ENCODE peak calls at places on chromosomes 12 and 14, in eight cellular contexts. C is A549; A is PC-9; K is cardiac muscle cell; Q is CD8-positive, alpha-beta memory T cell; R is colonic mucosa; D is brain microvascular endothelial cell; J is aorta. X is an unnamed sample.

GRCh38 chr14:57085801-57086200 is 182.9 kb downstream of the EXOC5 start:
- DNase-seq in C (no peak), A (no peak), K (no peak), Q (no peak), R (no peak), D (no peak), J (no peak), X (no peak)

GRCh38 chr14:90554341-90554740 is 157.5 kb downstream of the CALM1 start:
- DNase-seq in C (no peak), A (no peak), K (no peak), Q (no peak), R (no peak), D (no peak), J (peak), X (no peak)

GRCh38 chr14:77124345-77125274 is 17.0 kb downstream of the ZDHHC22 start:
- DNase-seq in C (no peak), A (peak), K (peak), Q (peak), R (peak), D (no peak), J (peak), X (no peak)

GRCh38 chr12:95882080-95882479 is 23.3 kb downstream of the SNRPF start:
- DNase-seq in C (no peak), A (no peak), K (peak), Q (no peak), R (no peak), D (peak), J (no peak), X (no peak)

GRCh38 chr14:49134940-49135339 is 451.2 kb downstream of the RPS29 start:
- DNase-seq in C (no peak), A (no peak), K (no peak), Q (no peak), R (no peak), D (no peak), J (no peak), X (no peak)

GRCh38 chr12:24379038-24379437 is 429.6 kb upstream of the SOX5 start:
- DNase-seq in C (no peak), A (no peak), K (no peak), Q (no peak), R (no peak), D (no peak), J (no peak), X (no peak)

GRCh38 chr14:91127411-91127810 is 13.5 kb downstream of the DGLUCY start:
- DNase-seq in C (no peak), A (peak), K (no peak), Q (no peak), R (peak), D (no peak), J (no peak), X (peak)

GRCh38 chr12:16238661-16239060 is 38.8 kb downstream of the SLC15A5 start:
- DNase-seq in C (no peak), A (no peak), K (peak), Q (no peak), R (no peak), D (no peak), J (no peak), X (no peak)

GRCh38 chr12:29547151-29547561 is 49.7 kb upstream of the OVCH1 start:
- DNase-seq in C (no peak), A (no peak), K (peak), Q (no peak), R (no peak), D (no peak), J (no peak), X (no peak)

GRCh38 chr12:48794870-48795269 is 6.0 kb upstream of the ADCY6 start:
- DNase-seq in C (no peak), A (peak), K (no peak), Q (no peak), R (no peak), D (no peak), J (no peak), X (peak)

GRCh38 chr12:56719056-56719455 is 6.0 kb downstream of the NACA start:
- DNase-seq in C (no peak), A (no peak), K (no peak), Q (no peak), R (no peak), D (no peak), J (no peak), X (no peak)

GRCh38 chr12:3193131-3193530 is 116.0 kb downstream of the TSPAN9 start:
- DNase-seq in C (no peak), A (no peak), K (no peak), Q (no peak), R (no peak), D (no peak), J (no peak), X (no peak)

GRCh38 chr12:120801146-120801545 is 75.5 kb downstream of the ACADS start:
- DNase-seq in C (no peak), A (peak), K (no peak), Q (no peak), R (no peak), D (no peak), J (no peak), X (no peak)

GRCh38 chr12:39105111-39105510 is 199.7 kb upstream of the CPNE8 start:
- DNase-seq in C (no peak), A (no peak), K (peak), Q (no peak), R (no peak), D (no peak), J (no peak), X (no peak)

GRCh38 chr12:28893365-28893764 is 255.7 kb upstream of the FAR2 start:
- DNase-seq in C (no peak), A (no peak), K (peak), Q (no peak), R (no peak), D (no peak), J (no peak), X (no peak)

GRCh38 chr12:28191018-28191595 is 851 bp downstream of the CCDC91 start:
- DNase-seq in C (peak), A (no peak), K (no peak), Q (no peak), R (no peak), D (no peak), J (peak), X (no peak)

GRCh38 chr14:88535149-88535548 is 19.7 kb downstream of the PTPN21 start:
- DNase-seq in C (no peak), A (no peak), K (no peak), Q (no peak), R (peak), D (no peak), J (no peak), X (no peak)

GRCh38 chr12:16605666-16606116 is 271 bp downstream of the LMO3 start:
- DNase-seq in C (no peak), A (peak), K (peak), Q (no peak), R (no peak), D (no peak), J (peak), X (no peak)

GRCh38 chr12:53345486-53346195 is 9.5 kb upstream of the SP7 start:
- DNase-seq in C (no peak), A (no peak), K (peak), Q (no peak), R (no peak), D (peak), J (no peak), X (no peak)

GRCh38 chr12:30985814-30986452 is 59.4 kb downstream of the TSPAN11 start:
- DNase-seq in C (peak), A (peak), K (peak), Q (no peak), R (peak), D (peak), J (no peak), X (no peak)

GRCh38 chr12:8867009-8867408 is 44.6 kb downstream of the A2ML1 start:
- DNase-seq in C (no peak), A (no peak), K (no peak), Q (no peak), R (no peak), D (no peak), J (no peak), X (no peak)

GRCh38 chr14:59161571-59162175 is 26.8 kb upstream of the DAAM1 start:
- DNase-seq in C (peak), A (peak), K (peak), Q (no peak), R (no peak), D (peak), J (no peak), X (no peak)

GRCh38 chr12:43069768-43070221 is 480.2 kb upstream of the PRICKLE1 start:
- DNase-seq in C (no peak), A (no peak), K (peak), Q (no peak), R (no peak), D (no peak), J (peak), X (no peak)

GRCh38 chr14:103418508-103418818 is 33.2 kb downstream of the MARK3 start:
- DNase-seq in C (no peak), A (no peak), K (peak), Q (no peak), R (no peak), D (peak), J (no peak), X (no peak)

GRCh38 chr12:113462117-113462774 is 9.4 kb downstream of the LHX5 start:
- DNase-seq in C (peak), A (peak), K (peak), Q (peak), R (peak), D (peak), J (peak), X (no peak)

DNA sequence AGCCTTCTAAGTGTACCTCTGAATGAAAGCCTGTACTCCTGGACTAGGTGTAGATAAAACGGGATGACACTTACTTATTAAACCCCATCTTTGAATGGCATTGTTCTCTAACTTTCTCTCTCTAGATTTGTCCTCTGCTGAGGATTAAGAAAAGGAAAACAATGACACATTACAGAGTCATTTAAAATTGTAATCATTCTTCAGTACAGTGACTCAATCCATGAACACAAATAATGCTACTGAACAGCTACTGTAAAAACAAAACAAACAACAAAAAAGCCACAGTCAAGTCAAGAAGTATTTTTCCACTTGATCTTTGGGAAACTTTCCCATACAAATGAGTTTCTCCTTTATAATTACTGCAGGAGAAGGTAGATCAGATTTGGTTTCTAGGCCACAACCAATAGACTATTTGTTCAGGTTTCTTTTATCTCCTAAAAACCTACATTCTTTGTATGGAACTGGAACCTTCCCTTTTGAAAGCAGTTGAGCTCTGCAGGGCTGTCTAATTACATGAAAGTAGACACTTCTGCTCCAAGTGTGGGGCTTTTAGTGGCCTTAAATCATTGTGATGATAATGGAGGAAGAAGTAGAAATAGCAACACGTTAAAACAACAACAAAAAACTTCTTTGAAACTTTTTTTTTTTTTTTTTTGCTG is 219.1 kb downstream of the ESR2 start:
- DNase-seq in C (peak), A (no peak), K (peak), Q (no peak), R (no peak), D (no peak), J (no peak), X (peak)
- H3K27ac ChIP-seq in C (no peak), A (peak), K (no peak), Q (no peak), R (no peak), D (no peak), J (no peak), X (peak)

GRCh38 chr14:72619881-72620280 is 274.0 kb downstream of the DPF3 start:
- DNase-seq in C (no peak), A (no peak), K (no peak), Q (no peak), R (peak), D (no peak), J (no peak), X (no peak)
- H3K27ac ChIP-seq in C (no peak), A (no peak), K (no peak), Q (no peak), R (no peak), D (no peak), J (no peak), X (no peak)

GRCh38 chr12:89622115-89622514 is 86.5 kb downstream of the ATP2B1 start:
- DNase-seq in C (no peak), A (no peak), K (peak), Q (no peak), R (no peak), D (no peak), J (no peak), X (no peak)
- H3K27ac ChIP-seq in C (no peak), A (no peak), K (no peak), Q (no peak), R (no peak), D (no peak), J (no peak), X (no peak)

GRCh38 chr12:132711169-132711843 is 664 bp downstream of the PGAM5 start:
- DNase-seq in C (no peak), A (peak), K (no peak), Q (no peak), R (no peak), D (no peak), J (peak), X (no peak)
- H3K27ac ChIP-seq in C (peak), A (no peak), K (peak), Q (peak), R (peak), D (no peak), J (no peak), X (peak)

GRCh38 chr12:125983784-125984510 is 918.7 kb downstream of the AACS start:
- DNase-seq in C (no peak), A (peak), K (no peak), Q (no peak), R (no peak), D (no peak), J (no peak), X (no peak)
- H3K27ac ChIP-seq in C (no peak), A (peak), K (no peak), Q (no peak), R (peak), D (no peak), J (no peak), X (peak)

GRCh38 chr12:132774646-132775275 is 13.1 kb upstream of the ANKLE2 start:
- DNase-seq in C (no peak), A (no peak), K (no peak), Q (no peak), R (no peak), D (no peak), J (no peak), X (no peak)
- H3K27ac ChIP-seq in C (no peak), A (no peak), K (no peak), Q (no peak), R (no peak), D (no peak), J (no peak), X (no peak)

X was measured in epithelial cell of prostate.